ENCODE peak calls at places on chromosomes 11 and 22, in seven cellular contexts. T, R, M, S, L, W and C are unnamed samples.

GRCh38 chr11:33701831-33702230 is 1.2 kb upstream of the C11orf91 start:
- ATAC-seq in T (peak; percentile 36), R (no peak), M (peak; percentile 3), S (no peak), L (no peak), W (no peak), C (no peak)

GRCh38 chr22:17946691-17947367 is 77.5 kb downstream of the MICAL3 start:
- ATAC-seq in T (no peak), R (no peak), M (no peak), S (no peak), L (no peak), W (peak; percentile 6), C (no peak)

GRCh38 chr11:67354314-67355022 is 1.1 kb upstream of the POLD4 start:
- ATAC-seq in T (peak; percentile 65), R (peak; percentile 26), M (peak; percentile 0), S (peak; percentile 61), L (peak; percentile 79), W (peak; percentile 6), C (peak; percentile 50)

GRCh38 chr22:22702159-22702873 is 57.9 kb downstream of the GGTLC2 start:
- ATAC-seq in T (no peak), R (peak; percentile 86), M (no peak), S (peak; percentile 88), L (peak; percentile 80), W (peak; percentile 68), C (no peak)

GRCh38 chr11:65978391-65979238 is 17.1 kb downstream of the SART1 start:
- ATAC-seq in T (no peak), R (no peak), M (no peak), S (no peak), L (no peak), W (no peak), C (no peak)

GRCh38 chr22:24683671-24684070 is 80.7 kb downstream of the GGT1 start:
- ATAC-seq in T (no peak), R (no peak), M (no peak), S (no peak), L (no peak), W (no peak), C (no peak)

GRCh38 chr22:42434283-42434682 is 2.1 kb upstream of the NFAM1 start:
- ATAC-seq in T (no peak), R (no peak), M (no peak), S (no peak), L (no peak), W (no peak), C (no peak)

GRCh38 chr11:32830413-32830738 is 649 bp downstream of the PRRG4 start:
- ATAC-seq in T (no peak), R (no peak), M (peak; percentile 69), S (peak; percentile 19), L (peak; percentile 81), W (peak; percentile 26), C (no peak)

GRCh38 chr22:28951969-28952521 is 68.7 kb downstream of the ZNRF3 start:
- ATAC-seq in T (no peak), R (no peak), M (no peak), S (no peak), L (peak; percentile 73), W (no peak), C (peak; percentile 50)

GRCh38 chr11:8081591-8082021 is 595 bp downstream of the TUB start:
- ATAC-seq in T (peak; percentile 40), R (no peak), M (no peak), S (no peak), L (peak; percentile 58), W (no peak), C (peak; percentile 39)

GRCh38 chr11:76166314-76166713 is 40.0 kb downstream of the WNT11 start:
- ATAC-seq in T (no peak), R (no peak), M (no peak), S (no peak), L (no peak), W (peak; percentile 77), C (no peak)

GRCh38 chr11:130636672-130637463 is 188.4 kb downstream of the ADAMTS15 start:
- ATAC-seq in T (peak; percentile 91), R (no peak), M (peak; percentile 60), S (peak; percentile 73), L (peak; percentile 75), W (peak; percentile 79), C (peak; percentile 37)

GRCh38 chr11:70140859-70141489 is 62.1 kb upstream of the FADD start:
- ATAC-seq in T (no peak), R (no peak), M (no peak), S (no peak), L (no peak), W (no peak), C (no peak)

GRCh38 chr11:9130297-9130696 is 38.9 kb upstream of the SCUBE2 start:
- ATAC-seq in T (no peak), R (no peak), M (no peak), S (peak; percentile 38), L (no peak), W (peak; percentile 72), C (no peak)

GRCh38 chr11:130897262-130898182 is 18.8 kb downstream of the SNX19 start:
- ATAC-seq in T (no peak), R (no peak), M (peak; percentile 86), S (no peak), L (no peak), W (no peak), C (peak; percentile 92)

GRCh38 chr11:72704028-72704782 is 30.0 kb upstream of the PDE2A start:
- ATAC-seq in T (no peak), R (no peak), M (no peak), S (peak; percentile 31), L (no peak), W (peak; percentile 38), C (no peak)

GRCh38 chr11:10460611-10461275 is 5.7 kb downstream of the AMPD3 start:
- ATAC-seq in T (no peak), R (no peak), M (no peak), S (no peak), L (no peak), W (peak; percentile 22), C (no peak)

GRCh38 chr11:122197055-122197987 is 81.3 kb upstream of the BLID start:
- ATAC-seq in T (peak; percentile 93), R (no peak), M (no peak), S (peak; percentile 74), L (no peak), W (no peak), C (peak; percentile 71)

GRCh38 chr11:14972581-14973490 is 685 bp upstream of the CALCA start:
- ATAC-seq in T (no peak), R (no peak), M (no peak), S (no peak), L (no peak), W (no peak), C (no peak)

GRCh38 chr11:68998390-68998911 is 14.6 kb downstream of the MRGPRF start:
- ATAC-seq in T (peak; percentile 23), R (peak; percentile 53), M (no peak), S (no peak), L (no peak), W (no peak), C (no peak)

GRCh38 chr11:74650498-74650897 is 58.1 kb downstream of the POLD3 start:
- ATAC-seq in T (no peak), R (no peak), M (no peak), S (no peak), L (no peak), W (no peak), C (peak; percentile 81)

GRCh38 chr11:113555071-113555739 is 80.0 kb upstream of the DRD2 start:
- ATAC-seq in T (no peak), R (peak; percentile 78), M (no peak), S (no peak), L (no peak), W (no peak), C (no peak)

GRCh38 chr11:17563248-17563647 is 16.2 kb downstream of the OTOG start:
- ATAC-seq in T (peak; percentile 41), R (peak; percentile 81), M (peak; percentile 12), S (peak; percentile 96), L (peak; percentile 75), W (no peak), C (no peak)

GRCh38 chr11:124898711-124899110 is 1.0 kb upstream of the ROBO4 start:
- ATAC-seq in T (peak; percentile 7), R (no peak), M (peak; percentile 70), S (peak; percentile 6), L (peak; percentile 56), W (no peak), C (peak; percentile 24)

GRCh38 chr11:43918662-43919061 is 23.8 kb upstream of the C11orf96 start:
- ATAC-seq in T (no peak), R (no peak), M (no peak), S (no peak), L (no peak), W (no peak), C (no peak)
- H3K9me3 ChIP-seq in T (no peaks in the 10 kb centered on the region), R (no peaks in the 10 kb centered on the region), M (no peaks in the 10 kb centered on the region), S (no peaks in the 10 kb centered on the region), L (no peaks in the 10 kb centered on the region), W (no peaks in the 10 kb centered on the region), C (no peaks in the 10 kb centered on the region)

GRCh38 chr11:26823963-26824362 is 102.1 kb upstream of the SLC5A12 start:
- ATAC-seq in T (no peak), R (no peak), M (no peak), S (no peak), L (no peak), W (no peak), C (no peak)

GRCh38 chr11:26830218-26830617 is 108.4 kb upstream of the SLC5A12 start:
- ATAC-seq in T (no peak), R (no peak), M (no peak), S (no peak), L (no peak), W (peak; percentile 34), C (no peak)

GRCh38 chr11:26827567-26828037 is 105.7 kb upstream of the SLC5A12 start:
- ATAC-seq in T (no peak), R (no peak), M (no peak), S (no peak), L (no peak), W (no peak), C (peak; percentile 35)

GRCh38 chr11:26830757-26831156 is 108.9 kb upstream of the SLC5A12 start:
- ATAC-seq in T (no peak), R (no peak), M (no peak), S (no peak), L (no peak), W (no peak), C (no peak)

GRCh38 chr11:26828291-26828690 is 106.4 kb upstream of the SLC5A12 start:
- ATAC-seq in T (no peak), R (no peak), M (no peak), S (no peak), L (no peak), W (no peak), C (peak; percentile 15)
- TF ChIP-seq POLR2AphosphoS5 in T (no peak), R (no peak), M (no peak), S (no peak), L (no peak), W (no peak), C (peak; percentile 90)

GRCh38 chr11:61685611-61685955 is 5.4 kb downstream of the DAGLA start:
- ATAC-seq in T (no peak), R (no peak), M (no peak), S (no peak), L (no peak), W (no peak), C (no peak)
- H3K27me3 ChIP-seq in T (no peaks in the 10 kb centered on the region), R (peaks cover 49% of the 10 kb centered on the region), M (peaks cover 3% of the 10 kb centered on the region), S (no peaks in the 10 kb centered on the region), L (no peaks in the 10 kb centered on the region), W (peaks cover 6% of the 10 kb centered on the region), C (peaks cover 5% of the 10 kb centered on the region)

DNA sequence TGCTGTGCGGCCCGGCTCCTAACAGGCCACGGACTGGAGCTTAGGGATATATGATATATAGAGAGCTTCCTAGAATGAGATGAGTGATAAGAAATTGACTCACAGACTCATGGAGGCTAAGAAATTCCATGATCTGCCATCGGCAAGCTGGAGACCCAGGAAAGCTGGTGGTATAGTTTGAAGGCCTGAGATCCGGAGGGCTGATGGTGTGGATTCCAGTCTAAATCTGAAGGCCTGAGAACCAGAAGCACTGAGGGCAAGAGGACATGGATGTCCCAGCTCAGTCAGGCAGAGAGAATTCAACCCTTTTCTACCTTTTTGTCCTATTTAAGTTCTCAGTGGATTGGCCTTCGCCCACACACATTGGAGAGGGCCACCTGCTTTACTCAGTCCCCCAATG is 564.8 kb downstream of the TBC1D22A start:
- ATAC-seq in T (no peak), R (no peak), M (no peak), S (no peak), L (no peak), W (no peak), C (no peak)
- H3K9me3 ChIP-seq in T (no peaks in the 10 kb centered on the region), R (no peaks in the 10 kb centered on the region), M (no peaks in the 10 kb centered on the region), S (no peaks in the 10 kb centered on the region), L (no peaks in the 10 kb centered on the region), W (no peaks in the 10 kb centered on the region), C (no peaks in the 10 kb centered on the region)